ENCODE peak calls at places on chromosomes 6 and 20, in nine cellular contexts. Z is gastrocnemius medialis; K is cardiac muscle cell; P is CD8-positive, alpha-beta T cell; S is AG10803; F is uterus; Y is testis; Q is epithelial cell of esophagus; A is dorsolateral prefrontal cortex. I is an unnamed sample.

GRCh38 chr20:11454966-11455799 is 462.5 kb upstream of the BTBD3 start:
- DNase-seq in K (peak; percentile 72), A (no peak), F (peak; percentile 39), Z (no peak), P (no peak), S (peak; percentile 77), Q (peak; percentile 85), Y (no peak), I (peak; percentile 49)

GRCh38 chr6:87588756-87589407 is 905 bp downstream of the RARS2 start:
- DNase-seq in P (no peak), F (no peak), Z (no peak), K (no peak), Q (no peak), Y (no peak), A (no peak), S (peak; percentile 66), I (no peak)

GRCh38 chr20:61808497-61808896 is 257.2 kb downstream of the TAF4 start:
- DNase-seq in Q (no peak), Z (no peak), Y (peak; percentile 44), P (no peak), F (no peak), S (no peak), A (no peak), K (no peak), I (no peak)

GRCh38 chr20:57748601-57749130 is 38.9 kb upstream of the PMEPA1 start:
- DNase-seq in A (peak; percentile 83), Q (peak; percentile 88), F (peak; percentile 72), K (peak; percentile 61), Y (peak; percentile 72), Z (peak; percentile 43), P (peak; percentile 20), S (peak; percentile 79), I (no peak)

GRCh38 chr20:760751-761417 is 7.4 kb downstream of the SLC52A3 start:
- DNase-seq in P (no peak), Z (no peak), Y (peak; percentile 69), Q (peak; percentile 18), S (no peak), F (no peak), K (peak; percentile 42), A (no peak), I (no peak)

GRCh38 chr6:25054469-25054868 is 118.7 kb upstream of the RIPOR2 start:
- DNase-seq in Z (no peak), F (no peak), A (no peak), Q (peak; percentile 61), P (no peak), Y (no peak), S (peak; percentile 77), K (peak; percentile 65), I (no peak)

GRCh38 chr6:157220485-157220884 is 102.8 kb downstream of the TMEM242 start:
- DNase-seq in P (no peak), Y (no peak), K (no peak), Q (no peak), Z (no peak), A (no peak), F (no peak), S (no peak), I (no peak)

GRCh38 chr6:45105170-45105820 is 222.8 kb upstream of the RUNX2 start:
- DNase-seq in Z (no peak), S (no peak), Y (no peak), F (no peak), P (no peak), Q (no peak), A (no peak), K (no peak), I (no peak)

GRCh38 chr6:154471609-154472362 is 38.7 kb downstream of the CNKSR3 start:
- DNase-seq in Y (no peak), A (no peak), F (no peak), P (no peak), Q (peak; percentile 37), S (no peak), K (no peak), Z (no peak), I (no peak)

GRCh38 chr6:113600556-113601339 is 256.4 kb upstream of the MARCKS start:
- DNase-seq in Y (no peak), Q (no peak), A (no peak), Z (no peak), F (no peak), K (no peak), P (no peak), S (no peak), I (no peak)

GRCh38 chr6:9862603-9863167 is 552.2 kb downstream of the TFAP2A start:
- DNase-seq in A (no peak), K (no peak), Z (no peak), Q (no peak), F (no peak), P (no peak), Y (no peak), S (no peak), I (no peak)

GRCh38 chr6:786946-787763 is 94.2 kb upstream of the EXOC2 start:
- DNase-seq in F (no peak), K (peak; percentile 14), Q (no peak), A (no peak), S (no peak), Z (no peak), P (no peak), Y (peak; percentile 51), I (no peak)

GRCh38 chr20:31680286-31681127 is 42.2 kb downstream of the BCL2L1 start:
- DNase-seq in F (no peak), Z (no peak), Y (no peak), Q (no peak), A (no peak), K (no peak), S (no peak), P (no peak), I (no peak)

GRCh38 chr6:20882014-20882413 is 347.8 kb downstream of the CDKAL1 start:
- DNase-seq in Y (no peak), P (no peak), S (no peak), A (no peak), K (no peak), Z (no peak), F (no peak), Q (no peak), I (no peak)

GRCh38 chr20:36311141-36311853 is 5.2 kb downstream of the DLGAP4 start:
- DNase-seq in P (no peak), Y (no peak), F (no peak), Z (no peak), Q (no peak), A (peak; percentile 48), K (peak; percentile 22), S (no peak), I (no peak)

GRCh38 chr6:117733341-117733740 is 58.1 kb downstream of the NUS1 start:
- DNase-seq in A (no peak), Q (peak; percentile 7), S (no peak), Y (no peak), F (no peak), P (no peak), K (no peak), Z (no peak), I (no peak)

DNA sequence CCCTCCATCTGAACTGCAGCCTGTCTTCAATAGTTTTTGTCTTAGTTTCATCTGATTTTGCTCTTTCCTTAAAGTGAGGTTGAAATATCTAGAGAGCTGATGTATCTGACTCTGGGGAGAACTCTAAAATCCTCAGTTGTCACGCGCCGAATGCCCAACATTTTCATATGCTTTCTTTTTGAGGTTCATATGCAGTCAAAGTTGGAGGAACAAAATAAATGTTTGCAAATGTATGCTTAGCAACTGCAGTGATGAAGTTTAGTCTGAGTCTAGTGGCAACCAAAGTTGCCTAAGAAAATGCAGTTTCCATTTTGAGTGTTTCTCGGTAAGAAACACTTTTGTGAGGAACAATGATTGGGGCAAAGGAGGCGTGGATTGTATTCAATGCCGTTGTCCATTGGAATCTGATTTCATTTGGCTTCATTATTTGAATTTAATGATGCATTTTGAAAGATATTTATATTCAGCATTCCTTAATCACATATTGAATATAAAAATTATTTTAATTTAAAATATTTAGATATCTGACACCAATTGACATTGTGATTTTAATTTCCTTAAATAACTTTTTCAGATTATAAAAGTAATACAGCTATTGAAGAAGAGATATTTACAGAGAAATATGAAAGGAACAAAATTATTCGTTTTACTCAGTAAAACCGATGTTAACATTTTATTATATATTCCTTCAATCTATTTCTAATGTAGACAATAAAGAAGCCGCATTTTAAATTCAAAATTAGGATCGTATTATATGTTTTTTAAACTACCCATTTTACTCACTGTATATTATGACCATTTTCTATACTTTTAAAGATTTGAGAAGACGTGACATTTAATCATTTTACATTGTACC is 122.0 kb downstream of the PLEKHG1 start:
- DNase-seq in A (no peak), K (no peak), S (no peak), Z (no peak), Y (no peak), Q (no peak), P (no peak), F (no peak), I (no peak)
- H3K4me3 ChIP-seq in A (peak overlapping the region; percentile 53), K (no peak overlapping the region), S (no peak overlapping the region), Z (no peak overlapping the region), Y (no peak overlapping the region), Q (no peak overlapping the region), P (no peak overlapping the region), F (no peak overlapping the region), I (no peak overlapping the region)

GRCh38 chr6:152314483-152314832 is 322.7 kb downstream of the SYNE1 start:
- DNase-seq in F (no peak), K (no peak), P (no peak), Q (no peak), A (no peak), Y (no peak), S (no peak), Z (no peak), I (no peak)
- TF ChIP-seq CTCF in F (no peak), K (no peak), P (no peak), Q (no peak), A (no peak), Y (no peak), S (no peak), Z (no peak), I (no peak)

DNA sequence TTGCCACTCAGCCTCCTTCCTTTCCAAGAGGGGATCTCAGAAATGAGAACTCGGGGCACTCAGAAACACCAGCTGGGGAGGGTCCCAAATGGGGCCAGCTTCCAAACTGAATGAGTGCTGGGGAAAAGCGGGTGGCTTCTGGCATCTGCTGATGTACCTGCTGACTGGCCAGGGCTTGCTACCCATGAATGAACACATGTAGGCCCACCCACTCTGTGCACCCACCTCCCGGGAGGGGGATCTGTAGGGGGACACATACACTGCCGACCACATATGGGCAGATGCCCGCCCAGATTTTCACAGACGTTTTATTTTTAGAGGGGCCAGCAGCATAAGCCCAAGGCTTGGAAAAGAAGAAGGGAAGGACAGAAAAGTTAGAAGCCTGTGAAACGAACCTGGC is 231.9 kb upstream of the RNF24 start:
- DNase-seq in A (no peak), P (no peak), K (no peak), Y (no peak), S (no peak), Q (no peak), F (no peak), Z (no peak), I (no peak)
- H3K4me3 ChIP-seq in A (no peak overlapping the region), P (no peak overlapping the region), K (no peak overlapping the region), Y (no peak overlapping the region), S (peak overlapping the region; percentile 33), Q (no peak overlapping the region), F (no peak overlapping the region), Z (no peak overlapping the region), I (no peak overlapping the region)

GRCh38 chr6:8478418-8478817 is 43.1 kb upstream of the SLC35B3 start:
- DNase-seq in Z (no peak), K (no peak), F (no peak), Q (no peak), S (no peak), P (no peak), Y (no peak), A (no peak), I (no peak)

GRCh38 chr6:8483650-8484049 is 48.3 kb upstream of the SLC35B3 start:
- DNase-seq in Y (no peak), K (no peak), A (no peak), S (no peak), F (no peak), P (no peak), Q (no peak), Z (no peak), I (no peak)

GRCh38 chr6:8481727-8482126 is 46.4 kb upstream of the SLC35B3 start:
- DNase-seq in P (no peak), A (no peak), Z (no peak), F (no peak), Y (no peak), Q (no peak), S (peak; percentile 15), K (peak; percentile 0), I (no peak)
- TF ChIP-seq CTCF in P (no peak), A (no peak), Z (no peak), F (no peak), Y (no peak), Q (no peak), S (peak; percentile 51), K (no peak), I (no peak)